ENCODE peak calls at places on chromosomes 11 and 22, in eight cellular contexts. Y is non-pigmented ciliary epithelial cell, X is foreskin keratinocyte, P is KBM-7, H is NCI-H1930, Z is AG10803, E is GM03348, L is EL. A is an unnamed sample.

GRCh38 chr22:25853902-25854301 is 111.9 kb downstream of the MYO18B start:
- DNase-seq in Y (no peak), X (no peak), P (peak), H (peak), Z (no peak), E (no peak), L (no peak), A (no peak)

GRCh38 chr22:49724893-49725489 is 102.7 kb downstream of the BRD1 start:
- DNase-seq in Y (peak), X (no peak), P (peak), H (peak), Z (peak), E (peak), L (peak), A (peak)

GRCh38 chr11:127616171-127616570 is 615.6 kb upstream of the KIRREL3 start:
- DNase-seq in Y (no peak), X (no peak), P (no peak), H (no peak), Z (no peak), E (no peak), L (no peak), A (no peak)

GRCh38 chr22:40965936-40966557 is 14.9 kb downstream of the RBX1 start:
- DNase-seq in Y (no peak), X (no peak), P (peak), H (no peak), Z (no peak), E (no peak), L (no peak), A (no peak)

GRCh38 chr11:22677153-22677890 is 10.9 kb downstream of the GAS2 start:
- DNase-seq in Y (no peak), X (no peak), P (no peak), H (no peak), Z (no peak), E (no peak), L (no peak), A (no peak)

GRCh38 chr22:20089977-20090729 is 10.1 kb downstream of the DGCR8 start:
- DNase-seq in Y (peak), X (no peak), P (no peak), H (no peak), Z (peak), E (peak), L (peak), A (no peak)

GRCh38 chr11:112156594-112157273 is 7.2 kb downstream of the IL18 start:
- DNase-seq in Y (no peak), X (no peak), P (no peak), H (no peak), Z (no peak), E (no peak), L (no peak), A (no peak)

GRCh38 chr22:39926175-39927152 is 25.6 kb downstream of the GRAP2 start:
- DNase-seq in Y (no peak), X (no peak), P (peak), H (no peak), Z (no peak), E (no peak), L (no peak), A (no peak)

GRCh38 chr11:24531528-24531927 is 34.7 kb downstream of the LUZP2 start:
- DNase-seq in Y (peak), X (no peak), P (no peak), H (no peak), Z (peak), E (no peak), L (peak), A (no peak)

A was measured in caudate nucleus.